ENCODE peak calls at places on chromosomes 2 and 18, in six cellular contexts. B is osteocyte, P is fibroblast of mammary gland, O is astrocyte of the spinal cord, J is AG09319, I is choroid plexus epithelial cell. H is an unnamed sample.

GRCh38 chr18:11047817-11048216 is 101.6 kb downstream of the PIEZO2 start:
- DNase-seq in B (no peak), P (no peak), O (no peak), J (no peak), I (no peak), H (no peak)

GRCh38 chr2:3461781-3462492 is 57.4 kb downstream of the ADI1 start:
- DNase-seq in B (no peak), P (peak; percentile 77), O (peak; percentile 70), J (no peak), I (peak; percentile 82), H (peak; percentile 88)

GRCh38 chr18:10015941-10016819 is 102.4 kb downstream of the VAPA start:
- DNase-seq in B (no peak), P (peak; percentile 97), O (peak; percentile 85), J (peak; percentile 62), I (peak; percentile 96), H (no peak)

GRCh38 chr2:217621391-217621801 is 381.4 kb downstream of the TNS1 start:
- DNase-seq in B (no peak), P (no peak), O (no peak), J (no peak), I (no peak), H (no peak)

GRCh38 chr2:139864821-139865302 is 1084.7 kb upstream of the NXPH2 start:
- DNase-seq in B (no peak), P (no peak), O (no peak), J (no peak), I (peak; percentile 0), H (no peak)

GRCh38 chr2:224927671-224928173 is 114.5 kb downstream of the DOCK10 start:
- DNase-seq in B (no peak), P (peak; percentile 46), O (peak; percentile 85), J (no peak), I (peak; percentile 72), H (no peak)

GRCh38 chr2:189633392-189633811 is 27.9 kb upstream of the ASNSD1 start:
- DNase-seq in B (no peak), P (peak; percentile 46), O (no peak), J (no peak), I (peak; percentile 64), H (no peak)

GRCh38 chr2:172629586-172629985 is 73.7 kb downstream of the PDK1 start:
- DNase-seq in B (no peak), P (no peak), O (no peak), J (no peak), I (no peak), H (no peak)

GRCh38 chr2:128228894-128229293 is 89.8 kb downstream of the HS6ST1 start:
- DNase-seq in B (no peak), P (peak; percentile 21), O (no peak), J (no peak), I (no peak), H (no peak)

GRCh38 chr2:147030966-147031760 is 813.7 kb upstream of the ACVR2A start:
- DNase-seq in B (no peak), P (peak; percentile 72), O (peak; percentile 92), J (no peak), I (peak; percentile 88), H (no peak)

GRCh38 chr18:22283397-22283796 is 114.0 kb downstream of the GATA6 start:
- DNase-seq in B (no peak), P (peak; percentile 57), O (peak; percentile 62), J (no peak), I (peak; percentile 59), H (no peak)

GRCh38 chr18:53070706-53071105 is 730.7 kb downstream of the DCC start:
- DNase-seq in B (no peak), P (no peak), O (no peak), J (no peak), I (no peak), H (no peak)

GRCh38 chr2:233491326-233491725 is 75.3 kb downstream of the USP40 start:
- DNase-seq in B (no peak), P (no peak), O (no peak), J (no peak), I (no peak), H (no peak)

GRCh38 chr2:47226124-47227040 is 71.3 kb upstream of the STPG4 start:
- DNase-seq in B (no peak), P (no peak), O (no peak), J (no peak), I (no peak), H (no peak)

GRCh38 chr2:25606892-25607291 is 66.5 kb downstream of the DTNB start:
- DNase-seq in B (no peak), P (peak; percentile 54), O (peak; percentile 39), J (no peak), I (peak; percentile 66), H (no peak)

GRCh38 chr18:31942301-31942998 is 478 bp downstream of the TRAPPC8 start:
- DNase-seq in B (no peak), P (peak; percentile 63), O (peak; percentile 45), J (no peak), I (peak; percentile 68), H (peak; percentile 62)

GRCh38 chr2:71156531-71156930 is 26.1 kb downstream of the MPHOSPH10 start:
- DNase-seq in B (no peak), P (peak; percentile 17), O (no peak), J (no peak), I (peak; percentile 50), H (no peak)

GRCh38 chr2:172655091-172655837 is 80.4 kb upstream of the RAPGEF4 start:
- DNase-seq in B (no peak), P (peak; percentile 97), O (peak; percentile 91), J (peak; percentile 50), I (peak; percentile 86), H (no peak)

GRCh38 chr2:27640722-27641245 is 11.9 kb downstream of the GPN1 start:
- DNase-seq in B (no peak), P (no peak), O (no peak), J (no peak), I (no peak), H (no peak)

GRCh38 chr2:222494104-222494739 is 69.9 kb downstream of the SGPP2 start:
- DNase-seq in B (no peak), P (no peak), O (no peak), J (no peak), I (no peak), H (no peak)

GRCh38 chr2:202215179-202215578 is 23.2 kb downstream of the SUMO1 start:
- DNase-seq in B (no peak), P (peak; percentile 61), O (no peak), J (no peak), I (no peak), H (no peak)
- TF ChIP-seq CTCF in B (no peak), P (no peak), O (no peak), J (no peak), I (no peak), H (no peak)

DNA sequence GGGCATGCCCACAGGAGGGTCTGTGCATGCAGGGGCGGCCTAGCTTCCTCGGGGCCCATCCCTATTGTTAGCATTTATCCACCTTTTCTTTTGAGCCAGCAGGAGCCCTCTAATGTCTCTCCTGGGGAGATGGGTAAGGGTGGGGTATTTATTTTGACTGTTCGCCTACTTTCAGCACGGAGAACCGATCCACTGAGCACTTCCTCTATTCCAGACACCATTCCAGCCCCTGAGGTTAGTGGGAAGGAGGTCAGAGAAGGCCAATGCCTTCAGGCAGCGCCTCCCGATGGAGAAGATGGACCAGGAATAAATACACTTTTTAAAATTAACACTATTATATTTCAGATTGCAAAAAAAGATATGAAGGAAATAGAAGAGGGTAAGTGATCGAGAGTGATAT is 276.0 kb downstream of the PHLPP1 start:
- DNase-seq in B (no peak), P (no peak), O (no peak), J (no peak), I (no peak), H (no peak)
- TF ChIP-seq CTCF in B (no peak), P (no peak), O (no peak), J (no peak), I (no peak), H (no peak)

GRCh38 chr2:208386546-208386945 is 20.0 kb upstream of the PTH2R start:
- DNase-seq in B (no peak), P (no peak), O (no peak), J (no peak), I (no peak), H (no peak)

GRCh38 chr2:208389940-208390339 is 16.7 kb upstream of the PTH2R start:
- DNase-seq in B (no peak), P (no peak), O (no peak), J (no peak), I (no peak), H (no peak)

GRCh38 chr2:208392300-208392699 is 14.3 kb upstream of the PTH2R start:
- DNase-seq in B (no peak), P (no peak), O (no peak), J (no peak), I (peak; percentile 31), H (no peak)
- TF ChIP-seq CTCF in B (peak; percentile 31), P (peak; percentile 13), O (peak; percentile 17), J (peak; percentile 13), I (peak; percentile 39), H (no peak)

GRCh38 chr2:64913357-64913869 is 75.8 kb upstream of the SLC1A4 start:
- DNase-seq in B (no peak), P (no peak), O (no peak), J (no peak), I (no peak), H (no peak)
- TF ChIP-seq CTCF in B (peak; percentile 26), P (no peak), O (peak; percentile 21), J (no peak), I (no peak), H (peak; percentile 15)

DNA sequence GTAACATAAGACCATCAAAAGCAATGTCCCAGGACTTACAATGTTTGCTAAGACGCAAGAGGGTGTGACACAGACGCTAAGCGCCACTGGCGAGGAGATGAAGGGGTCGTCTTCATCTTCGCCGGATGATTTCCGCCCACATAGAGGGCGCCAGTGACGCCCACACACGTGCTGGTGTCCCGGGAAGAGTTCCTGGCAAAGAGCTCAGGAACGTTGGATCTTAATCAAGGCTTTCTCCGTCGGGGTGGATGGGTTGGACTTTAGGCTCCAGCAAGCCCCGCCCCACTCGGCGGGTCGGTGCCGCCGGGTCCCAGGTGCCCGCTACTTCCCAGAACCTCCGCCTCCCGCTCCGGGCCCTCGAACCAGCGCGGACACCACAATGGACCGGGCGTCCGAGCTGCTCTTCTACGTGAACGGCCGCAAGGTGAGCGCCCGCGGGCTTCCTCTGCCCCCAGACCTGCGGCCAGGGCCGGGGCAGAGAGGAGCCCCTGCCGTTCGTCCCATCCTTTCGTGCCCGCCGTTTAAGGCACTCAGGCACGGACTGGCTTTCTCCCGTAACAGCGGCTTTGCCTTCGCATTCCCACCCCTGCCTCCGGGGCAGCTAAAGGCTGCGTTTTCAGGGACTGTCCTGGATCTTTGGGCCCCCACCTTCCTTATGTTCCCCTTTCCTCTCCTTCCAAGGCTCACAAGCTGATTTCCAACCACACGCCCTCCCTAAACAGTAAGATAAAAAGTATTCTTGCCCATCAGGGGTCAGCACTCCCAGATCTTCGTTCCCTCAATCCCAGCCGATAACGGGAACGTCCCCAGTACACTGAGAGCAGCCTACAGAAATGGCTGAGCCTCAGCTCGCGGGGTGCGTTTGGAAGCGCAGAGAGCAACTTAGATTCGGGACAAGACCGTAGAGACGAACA is at the start of gene AOX1:
- DNase-seq in B (no peak), P (peak; percentile 78), O (peak; percentile 55), J (no peak), I (peak; percentile 47), H (peak; percentile 24)
- TF ChIP-seq CTCF in B (peak; percentile 32), P (peak; percentile 1), O (peak; percentile 34), J (peak; percentile 20), I (peak; percentile 40), H (no peak)

GRCh38 chr2:173658946-173659371 is 304.3 kb downstream of the CDCA7 start:
- DNase-seq in B (no peak), P (peak; percentile 67), O (peak; percentile 48), J (peak; percentile 79), I (peak; percentile 7), H (no peak)
- TF ChIP-seq CTCF in B (no peak), P (no peak), O (no peak), J (no peak), I (no peak), H (no peak)

H was measured in GM20000.